ENCODE peak calls at places on chromosomes 7 and 10, in four cellular contexts. R, F, V and Z are unnamed samples.

GRCh38 chr10:74683067-74683466 is 143.3 kb upstream of the KAT6B start:
- DNase-seq in R (no peak), F (no peak), V (no peak), Z (no peak)

GRCh38 chr7:117386125-117386709 is 41.1 kb downstream of the ASZ1 start:
- DNase-seq in F (peak; percentile 14), R (no peak), V (no peak), Z (no peak)

GRCh38 chr10:131041361-131041916 is 270.1 kb downstream of the TCERG1L start:
- DNase-seq in R (no peak), F (no peak), V (no peak), Z (no peak)

GRCh38 chr7:68401313-68401712 is 1197.0 kb upstream of the AUTS2 start:
- DNase-seq in V (no peak), R (no peak), F (no peak), Z (no peak)

GRCh38 chr7:116455009-116455408 is 44.5 kb upstream of the CAV2 start:
- DNase-seq in V (no peak), R (no peak), F (peak; percentile 84), Z (no peak)

GRCh38 chr7:70700935-70701425 is 431.0 kb upstream of the GALNT17 start:
- DNase-seq in R (no peak), F (no peak), V (no peak), Z (no peak)

GRCh38 chr10:131702521-131703356 is 198.1 kb upstream of the PPP2R2D start:
- DNase-seq in V (peak; percentile 58), R (no peak), F (no peak), Z (no peak)

GRCh38 chr7:47198159-47198558 is 383.8 kb downstream of the TNS3 start:
- DNase-seq in R (no peak), V (no peak), F (no peak), Z (no peak)

GRCh38 chr10:72009430-72010081 is 45.4 kb downstream of the CHST3 start:
- DNase-seq in F (no peak), V (no peak), R (peak; percentile 28), Z (peak; percentile 45)

GRCh38 chr10:69938541-69938991 is 114.1 kb upstream of the MACROH2A2 start:
- DNase-seq in R (no peak), V (no peak), F (no peak), Z (peak; percentile 24)

GRCh38 chr10:33808475-33808874 is 474.0 kb upstream of the NRP1 start:
- DNase-seq in F (no peak), R (no peak), V (no peak), Z (no peak)

GRCh38 chr10:63219749-63220148 is 86.6 kb downstream of the NRBF2 start:
- DNase-seq in V (no peak), R (no peak), F (no peak), Z (no peak)

GRCh38 chr7:123580406-123581161 is 21.0 kb upstream of the ASB15 start:
- DNase-seq in R (peak; percentile 20), V (no peak), F (peak; percentile 70), Z (peak; percentile 25)

GRCh38 chr7:939843-940242 is 14.6 kb downstream of the ADAP1 start:
- DNase-seq in V (no peak), R (no peak), F (no peak), Z (no peak)

GRCh38 chr7:7486362-7486761 is 49.3 kb downstream of the COL28A1 start:
- DNase-seq in F (no peak), V (no peak), R (no peak), Z (no peak)

GRCh38 chr7:132547806-132548205 is 28.5 kb downstream of the PLXNA4 start:
- DNase-seq in F (no peak), V (no peak), R (no peak), Z (no peak)

GRCh38 chr7:47556511-47557180 is 25.3 kb downstream of the TNS3 start:
- DNase-seq in F (peak; percentile 50), R (no peak), V (peak; percentile 55), Z (no peak)

GRCh38 chr7:96400518-96400917 is 78.6 kb upstream of the SLC25A13 start:
- DNase-seq in R (no peak), F (peak; percentile 49), V (no peak), Z (no peak)

GRCh38 chr7:108079291-108080057 is 50.7 kb downstream of the LAMB4 start:
- DNase-seq in V (no peak), F (peak; percentile 70), R (no peak), Z (no peak)

GRCh38 chr7:146366938-146367337 is 250.3 kb downstream of the CNTNAP2 start:
- DNase-seq in R (no peak), F (peak; percentile 70), V (no peak), Z (no peak)

GRCh38 chr7:157139142-157140117 is 704 bp downstream of the UBE3C start:
- DNase-seq in R (peak; percentile 18), F (peak; percentile 31), V (peak; percentile 91), Z (peak; percentile 46)

GRCh38 chr10:127694580-127695193 is 42.3 kb upstream of the FOXI2 start:
- DNase-seq in V (no peak), R (peak; percentile 66), F (peak; percentile 42), Z (no peak)

GRCh38 chr7:105829681-105830322 is 46.6 kb downstream of the ATXN7L1 start:
- DNase-seq in V (no peak), R (no peak), F (peak; percentile 9), Z (no peak)

GRCh38 chr10:6912424-6912823 is 332.3 kb upstream of the PRKCQ start:
- DNase-seq in R (no peak), V (no peak), F (peak; percentile 63), Z (no peak)

GRCh38 chr7:108147031-108147563 is 16.9 kb upstream of the LAMB4 start:
- DNase-seq in F (no peak), R (no peak), V (no peak), Z (no peak)

GRCh38 chr10:93300981-93301380 is 181.2 kb downstream of the MYOF start:
- DNase-seq in R (no peak), V (no peak), F (no peak), Z (no peak)

GRCh38 chr10:72692897-72693598 is 1.1 kb downstream of the MCU start:
- DNase-seq in V (no peak), F (peak; percentile 36), R (no peak), Z (no peak)

GRCh38 chr10:128274938-128275337 is 148.7 kb upstream of the MKI67 start:
- DNase-seq in R (no peak), V (no peak), F (peak; percentile 8), Z (peak; percentile 17)

GRCh38 chr10:6918305-6918704 is 338.2 kb upstream of the PRKCQ start:
- DNase-seq in F (no peak), R (no peak), V (peak; percentile 64), Z (no peak)

GRCh38 chr7:110095372-110096052 is 995.4 kb upstream of the LRRN3 start:
- DNase-seq in R (no peak), V (no peak), F (no peak), Z (no peak)

GRCh38 chr10:131346456-131346855 is 34.9 kb upstream of the TCERG1L start:
- DNase-seq in F (no peak), V (no peak), R (no peak), Z (no peak)

GRCh38 chr7:6254891-6255290 is 17.5 kb downstream of the CYTH3 start:
- DNase-seq in R (no peak), F (no peak), V (no peak), Z (no peak)

GRCh38 chr10:26781797-26782196 is 79.0 kb downstream of the ABI1 start:
- DNase-seq in R (no peak), F (peak; percentile 18), V (no peak), Z (no peak)

GRCh38 chr10:78209987-78210386 is 176.3 kb downstream of the RPS24 start:
- DNase-seq in F (no peak), V (no peak), R (no peak), Z (no peak)

GRCh38 chr10:103711351-103711994 is 143.9 kb downstream of the SH3PXD2A start:
- DNase-seq in R (no peak), V (peak; percentile 53), F (no peak), Z (peak; percentile 27)

GRCh38 chr10:69234447-69234846 is 14.3 kb downstream of the HKDC1 start:
- DNase-seq in V (no peak), R (no peak), F (no peak), Z (no peak)

GRCh38 chr10:101222683-101223273 is 6.5 kb downstream of the LBX1 start:
- DNase-seq in F (no peak), R (no peak), V (peak; percentile 85), Z (no peak)
- H3K4me3 ChIP-seq in F (peak overlapping the region; percentile 61), R (no peak overlapping the region), V (peak overlapping the region; percentile 13), Z (no peak overlapping the region)

GRCh38 chr10:61896854-61897661 is 4.4 kb upstream of the ARID5B start:
- DNase-seq in F (peak; percentile 91), V (peak; percentile 85), R (no peak), Z (peak; percentile 75)
- H3K27me3 ChIP-seq in F (no peaks in the 10 kb centered on the region), V (no peaks in the 10 kb centered on the region), R (peaks cover 33% of the 10 kb centered on the region), Z (no peaks in the 10 kb centered on the region)

DNA sequence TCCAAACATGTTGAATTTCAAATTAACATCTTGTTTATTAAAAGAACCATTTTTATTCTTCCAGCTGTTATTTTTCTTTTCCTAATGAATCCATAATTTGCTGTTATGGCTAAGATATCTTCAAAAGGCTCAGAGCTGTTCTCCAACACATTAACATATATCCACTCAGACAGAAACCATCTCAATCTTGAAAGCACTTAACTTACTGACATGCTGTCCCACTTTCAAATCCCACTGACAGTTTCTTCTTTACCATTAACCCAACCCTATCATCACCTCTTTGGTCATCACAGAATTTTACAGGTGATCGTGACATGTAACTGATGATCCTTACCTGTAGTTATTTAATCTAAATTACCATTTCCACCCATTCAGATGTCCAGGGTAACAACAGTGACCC is 75.5 kb upstream of the AFAP1L2 start:
- DNase-seq in F (no peak), V (no peak), R (no peak), Z (no peak)
- H3K4me1 ChIP-seq in F (no peaks in the 10 kb centered on the region), V (peaks cover 5% of the 10 kb centered on the region), R (no peaks in the 10 kb centered on the region), Z (no peaks in the 10 kb centered on the region)

DNA sequence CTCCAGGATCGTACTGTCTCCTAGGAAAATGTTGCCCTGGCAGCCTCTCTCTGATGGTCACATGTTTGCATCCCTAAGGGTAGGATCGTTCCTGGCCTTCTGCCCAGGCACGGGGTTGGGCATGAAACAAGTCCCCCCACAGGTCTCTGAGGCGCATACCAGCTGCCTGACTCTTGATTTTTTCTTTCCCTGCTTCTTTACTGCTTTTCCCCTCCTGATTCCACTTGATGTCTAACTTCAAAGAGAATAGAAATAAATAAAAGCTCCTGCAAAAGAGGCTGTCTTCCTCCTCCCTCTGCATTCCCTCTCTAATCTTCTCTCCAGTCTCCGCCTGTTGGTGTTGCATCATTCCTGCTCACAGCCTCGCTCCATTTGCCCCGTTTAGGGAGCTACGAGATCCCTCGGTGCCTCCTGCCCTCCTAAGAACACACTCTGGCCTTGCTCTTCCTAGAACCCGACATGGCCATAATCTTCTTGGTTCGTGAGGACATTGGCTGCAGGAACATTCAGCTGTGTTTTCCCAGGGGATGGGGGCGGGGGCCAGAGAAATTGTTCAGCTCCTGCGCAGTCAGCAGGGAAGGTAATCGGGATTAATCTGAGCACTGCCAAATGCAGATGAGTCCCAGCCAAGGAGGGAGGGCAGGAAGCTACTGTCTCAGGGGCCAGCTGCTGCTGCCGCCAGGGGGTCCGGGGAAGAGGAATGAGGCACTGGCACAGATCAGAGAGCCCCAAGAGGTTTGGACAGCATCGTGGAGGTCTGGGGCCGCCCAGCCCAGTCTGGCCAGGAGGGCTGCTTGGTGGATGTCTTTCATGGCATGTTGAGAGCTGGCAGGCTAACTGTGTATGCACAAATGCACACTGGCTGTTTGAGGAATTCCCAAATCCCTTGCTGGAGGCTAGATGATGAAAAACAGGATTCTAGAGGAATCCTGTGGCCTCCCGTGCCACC is 26.1 kb downstream of the LEP start:
- DNase-seq in R (peak; percentile 60), F (peak; percentile 13), V (peak; percentile 43), Z (peak; percentile 33)
- H3K4me3 ChIP-seq in R (peak overlapping the region; percentile 19), F (no peak overlapping the region), V (no peak overlapping the region), Z (no peak overlapping the region)